ENCODE peak calls at places on chromosomes 2 and 18, in six cellular contexts. Q is HepG2, G is fibroblast of lung, V is BE2C, Y is breast epithelium, T is brain microvascular endothelial cell. Z is an unnamed sample. For H3K36me3, the result is how much of the 10 kb centered on the place peaks cover.

GRCh38 chr18:48304906-48305693 is 104.1 kb downstream of the ZBTB7C start:
- DNase-seq in Y (no peak), V (no peak), G (no peak), Q (no peak), T (no peak), Z (no peak)

GRCh38 chr18:69469444-69469919 is 68.8 kb downstream of the DOK6 start:
- DNase-seq in Q (no peak), T (no peak), Y (no peak), G (no peak), V (peak), Z (no peak)

GRCh38 chr2:17857016-17857415 is 21.5 kb upstream of the KCNS3 start:
- DNase-seq in T (peak), V (no peak), Y (no peak), Q (no peak), G (peak), Z (no peak)

GRCh38 chr2:4618141-4618540 is 914.8 kb downstream of the DCDC2C start:
- DNase-seq in T (no peak), Q (no peak), Y (no peak), G (no peak), V (no peak), Z (no peak)

GRCh38 chr18:9736942-9737813 is 29.1 kb downstream of the RAB31 start:
- DNase-seq in G (peak), V (peak), Y (no peak), Q (no peak), T (no peak), Z (peak)

GRCh38 chr18:80175451-80176235 is 66.6 kb downstream of the ADNP2 start:
- DNase-seq in T (peak), V (no peak), G (peak), Q (no peak), Y (no peak), Z (no peak)

GRCh38 chr2:12469053-12469625 is 247.6 kb upstream of the TRIB2 start:
- DNase-seq in V (no peak), Q (no peak), T (no peak), Y (no peak), G (no peak), Z (no peak)

GRCh38 chr2:66839551-66840320 is 404.8 kb downstream of the MEIS1 start:
- DNase-seq in Y (no peak), Q (no peak), V (no peak), T (peak), G (peak), Z (peak)

GRCh38 chr2:209495855-209496585 is 72.2 kb downstream of the MAP2 start:
- DNase-seq in Q (peak), V (peak), Y (no peak), T (peak), G (peak), Z (peak)

GRCh38 chr2:113985554-113986397 is 95.9 kb downstream of the ACTR3 start:
- DNase-seq in G (no peak), T (no peak), V (no peak), Y (no peak), Q (peak), Z (no peak)

GRCh38 chr2:69723791-69724190 is 18.1 kb upstream of the ANXA4 start:
- DNase-seq in T (no peak), Y (no peak), V (no peak), G (no peak), Q (no peak), Z (no peak)

GRCh38 chr2:69717902-69718301 is 24.0 kb upstream of the ANXA4 start:
- DNase-seq in T (no peak), V (no peak), Y (no peak), G (peak), Q (no peak), Z (no peak)

GRCh38 chr2:69718338-69718965 is 23.5 kb upstream of the ANXA4 start:
- DNase-seq in Y (no peak), Q (no peak), G (peak), T (no peak), V (no peak), Z (no peak)

GRCh38 chr2:69720922-69721491 is 20.9 kb upstream of the ANXA4 start:
- DNase-seq in V (no peak), G (no peak), T (no peak), Y (no peak), Q (no peak), Z (no peak)

DNA sequence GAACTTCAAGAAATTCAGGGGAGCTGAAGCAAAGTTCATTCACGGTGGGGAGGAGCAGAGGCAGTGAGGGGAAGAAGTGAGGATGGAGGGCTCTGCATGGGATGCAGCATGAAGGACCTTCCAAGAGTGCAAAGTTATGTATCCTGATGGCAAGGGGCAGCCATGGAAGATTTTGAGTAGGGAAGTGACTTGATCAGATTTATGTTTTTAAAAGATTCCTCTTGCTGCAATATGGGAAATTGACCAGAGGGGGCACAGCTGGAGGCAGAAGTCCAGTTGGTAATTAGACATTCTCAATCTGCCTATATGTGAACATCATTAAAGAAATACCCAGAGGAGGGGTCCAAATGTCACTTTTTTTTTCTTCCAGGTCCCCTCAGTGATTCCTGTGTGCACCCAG is 21.5 kb upstream of the ANXA4 start:
- DNase-seq in V (no peak), Y (no peak), Q (no peak), G (no peak), T (no peak), Z (no peak)
- H3K4me3 ChIP-seq in V (no peak), Y (no peak), Q (no peak), G (no peak), T (no peak), Z (no peak)

GRCh38 chr2:19749507-19749836 is 152.3 kb downstream of the TTC32 start:
- DNase-seq in T (no peak), G (no peak), V (no peak), Y (no peak), Q (no peak), Z (no peak)

GRCh38 chr2:19746611-19747309 is 155.0 kb downstream of the TTC32 start:
- DNase-seq in T (no peak), V (peak), Q (peak), G (no peak), Y (peak), Z (no peak)

GRCh38 chr2:19747310-19748072 is 154.3 kb downstream of the TTC32 start:
- DNase-seq in V (no peak), Y (peak), Q (no peak), T (no peak), G (peak), Z (no peak)

GRCh38 chr2:19748711-19749506 is 152.9 kb downstream of the TTC32 start:
- DNase-seq in T (no peak), V (no peak), G (no peak), Q (peak), Y (no peak), Z (no peak)

DNA sequence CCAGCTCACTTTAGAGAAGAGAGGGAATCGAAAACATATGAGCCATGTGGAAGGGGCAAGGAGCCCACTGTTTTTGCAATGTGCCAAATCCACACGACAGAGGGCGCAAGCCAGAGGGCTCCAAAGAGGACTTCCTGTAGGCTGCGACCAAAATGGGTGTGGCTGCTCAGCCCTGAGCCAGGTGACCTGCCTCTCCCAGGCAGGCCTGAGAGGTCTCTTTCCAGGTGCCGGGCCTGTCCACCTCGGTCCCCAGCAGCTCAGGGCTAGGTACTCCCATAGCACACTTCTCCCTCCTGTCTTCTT is 153.8 kb downstream of the TTC32 start:
- DNase-seq in V (no peak), Q (no peak), T (no peak), G (no peak), Y (no peak), Z (no peak)
- TF ChIP-seq CTCF in V (no peak), Q (peak), T (no peak), G (no peak), Y (no peak), Z (no peak)

DNA sequence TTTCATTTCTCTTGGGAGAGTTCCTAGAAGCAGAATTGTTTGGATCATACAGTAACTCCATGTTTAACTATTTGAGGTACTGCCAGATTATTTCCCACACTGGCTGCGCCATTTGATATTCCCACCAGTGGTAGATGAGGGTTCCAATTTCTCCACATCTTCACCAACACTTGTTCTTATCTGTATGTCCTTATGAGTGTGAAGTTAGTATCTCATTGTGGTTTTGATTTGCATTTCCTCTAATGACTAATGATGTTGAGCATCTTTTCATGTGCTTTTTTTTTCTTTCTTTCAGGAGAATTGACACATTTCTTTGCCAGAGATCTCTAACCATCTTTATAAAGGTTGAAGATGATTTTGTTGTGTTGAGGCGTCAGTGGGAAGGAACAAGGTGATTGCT is 4.1 kb upstream of the MGAT5 start:
- DNase-seq in T (no peak), G (no peak), Q (no peak), V (no peak), Y (no peak), Z (no peak)
- H3K36me3 ChIP-seq in T (under half), G (under half), Q (under half), V (under half), Y (under half), Z (under half)

GRCh38 chr2:216315817-216316603 is 56.3 kb downstream of the MARCHF4 start:
- DNase-seq in T (peak), G (peak), V (peak), Y (no peak), Q (no peak), Z (peak)
- H3K4me3 ChIP-seq in T (peak), G (no peak), V (peak), Y (no peak), Q (no peak), Z (no peak)

Z was measured in kidney epithelial cell.